ENCODE peak calls at places on chromosomes 2 and 18, in six cellular contexts. Y, Q, G, E, R and U are unnamed samples.

GRCh38 chr2:151028691-151029176 is 232.9 kb downstream of the RBM43 start:
- DNase-seq in R (no peak), E (no peak), Y (no peak), G (no peak), Q (no peak), U (no peak)

GRCh38 chr2:74440378-74441110 is 1.2 kb downstream of the RTKN start:
- DNase-seq in R (peak; percentile 99), E (peak; percentile 98), Q (peak; percentile 44), Y (peak; percentile 85), G (peak; percentile 89), U (peak; percentile 62)

GRCh38 chr2:222174450-222174849 is 124.3 kb downstream of the PAX3 start:
- DNase-seq in G (no peak), Y (no peak), Q (no peak), R (no peak), E (no peak), U (no peak)

GRCh38 chr2:48424866-48425265 is 105.1 kb upstream of the STON1 start:
- DNase-seq in Y (no peak), G (no peak), R (no peak), E (no peak), Q (no peak), U (no peak)

GRCh38 chr2:127528487-127528886 is 2.2 kb upstream of the IWS1 start:
- DNase-seq in R (no peak), E (no peak), Y (no peak), G (no peak), Q (no peak), U (no peak)

GRCh38 chr18:54662986-54663385 is 71.9 kb downstream of the DYNAP start:
- DNase-seq in Y (no peak), E (no peak), R (no peak), G (no peak), Q (no peak), U (no peak)

GRCh38 chr2:230636684-230637271 is 75.9 kb upstream of the CAB39 start:
- DNase-seq in Y (no peak), G (no peak), E (no peak), R (no peak), Q (no peak), U (no peak)

GRCh38 chr18:9475643-9476580 is 599 bp downstream of the RALBP1 start:
- DNase-seq in E (peak; percentile 84), G (no peak), R (peak; percentile 58), Y (no peak), Q (peak; percentile 48), U (peak; percentile 71)

GRCh38 chr2:233418761-233419625 is 64.7 kb downstream of the DGKD start:
- DNase-seq in G (no peak), R (no peak), Y (no peak), Q (no peak), E (peak; percentile 57), U (no peak)

GRCh38 chr18:12520442-12520992 is 112.8 kb downstream of the PRELID3A start:
- DNase-seq in G (no peak), E (no peak), Q (no peak), Y (no peak), R (no peak), U (no peak)

GRCh38 chr2:176172007-176172747 is 15.1 kb downstream of the HOXD3 start:
- DNase-seq in Q (no peak), G (no peak), E (no peak), R (no peak), Y (no peak), U (no peak)